ENCODE peak calls at places on chromosomes 3 and 15, in six cellular contexts. Q, E, C, S, G and A are unnamed samples.

GRCh38 chr3:150370129-150370602 is 37.9 kb upstream of the TSC22D2 start:
- DNase-seq in Q (peak), E (peak), C (peak), S (peak), G (peak), A (peak)

GRCh38 chr15:40296561-40297230 is 11.0 kb downstream of the PLCB2 start:
- DNase-seq in Q (no peak), E (no peak), C (no peak), S (no peak), G (no peak), A (no peak)

GRCh38 chr15:72318408-72318942 is 1.5 kb downstream of the CELF6 start:
- DNase-seq in Q (no peak), E (no peak), C (no peak), S (no peak), G (no peak), A (no peak)

GRCh38 chr3:177190701-177191100 is 6.6 kb downstream of the TBL1XR1 start:
- DNase-seq in Q (peak), E (no peak), C (peak), S (peak), G (no peak), A (no peak)

GRCh38 chr3:136818851-136819783 is at the start of gene SLC35G2:
- DNase-seq in Q (peak), E (peak), C (peak), S (peak), G (peak), A (peak)

GRCh38 chr3:169387751-169388696 is 275.5 kb downstream of the MECOM start:
- DNase-seq in Q (no peak), E (peak), C (peak), S (peak), G (no peak), A (no peak)

GRCh38 chr15:76313731-76314130 is 2.5 kb upstream of the ETFA start:
- DNase-seq in Q (no peak), E (no peak), C (no peak), S (no peak), G (no peak), A (no peak)

GRCh38 chr15:61227269-61228024 is 1.7 kb downstream of the RORA start:
- DNase-seq in Q (peak), E (peak), C (peak), S (peak), G (peak), A (peak)

GRCh38 chr15:78616506-78616905 is 4.3 kb downstream of the CHRNA3 start:
- DNase-seq in Q (no peak), E (no peak), C (no peak), S (no peak), G (no peak), A (no peak)

GRCh38 chr3:46662771-46663551 is 30.5 kb downstream of the ALS2CL start:
- DNase-seq in Q (peak), E (no peak), C (peak), S (peak), G (peak), A (peak)

GRCh38 chr15:69165637-69166025 is 5.2 kb downstream of the GLCE start:
- DNase-seq in Q (no peak), E (no peak), C (no peak), S (no peak), G (no peak), A (no peak)

GRCh38 chr3:54476876-54477275 is 354.5 kb downstream of the CACNA2D3 start:
- DNase-seq in Q (no peak), E (no peak), C (no peak), S (no peak), G (no peak), A (no peak)

GRCh38 chr15:42165081-42165480 is 8.6 kb upstream of the PLA2G4F start:
- DNase-seq in Q (no peak), E (no peak), C (no peak), S (no peak), G (no peak), A (no peak)